ENCODE peak calls at places on chromosomes 5 and 9, in seven cellular contexts. N is uterus, D is NCI-H2029, U is T-helper 2 cell, K is caudate nucleus, Y is mesendoderm, V is stromal cell of bone marrow. M is an unnamed sample.

GRCh38 chr5:179788193-179788854 is 5.5 kb upstream of the LTC4S start:
- DNase-seq in K (no peak), D (no peak), V (no peak), N (no peak), U (no peak), Y (no peak), M (no peak)

GRCh38 chr5:52579391-52579790 is 208.3 kb upstream of the ITGA1 start:
- DNase-seq in N (no peak), Y (no peak), D (peak), K (no peak), U (no peak), V (no peak), M (no peak)

GRCh38 chr5:95241-95980 is 3.4 kb downstream of the PLEKHG4B start:
- DNase-seq in N (no peak), K (no peak), V (no peak), U (no peak), Y (no peak), D (no peak), M (no peak)

GRCh38 chr5:179914032-179914755 is 6.5 kb upstream of the TBC1D9B start:
- DNase-seq in U (no peak), K (no peak), V (peak), Y (peak), D (peak), N (no peak), M (no peak)

GRCh38 chr9:110214553-110214952 is 6.6 kb upstream of the C9orf152 start:
- DNase-seq in N (no peak), Y (no peak), U (no peak), K (no peak), V (no peak), D (no peak), M (no peak)

GRCh38 chr9:68651280-68651893 is 53.7 kb upstream of the PIP5K1B start:
- DNase-seq in D (no peak), U (peak), K (no peak), N (no peak), V (no peak), Y (no peak), M (no peak)

GRCh38 chr5:135211083-135211790 is 177.2 kb upstream of the PITX1 start:
- DNase-seq in N (no peak), Y (no peak), V (no peak), K (no peak), D (no peak), U (no peak), M (no peak)

GRCh38 chr5:55062039-55062779 is 38.2 kb downstream of the GZMK start:
- DNase-seq in V (no peak), Y (no peak), D (peak), U (peak), K (no peak), N (no peak), M (no peak)

GRCh38 chr9:112224401-112225289 is 49.5 kb upstream of the SUSD1 start:
- DNase-seq in V (peak), D (no peak), K (no peak), U (peak), Y (no peak), N (no peak), M (no peak)

GRCh38 chr5:74206571-74207550 is 433.7 kb downstream of the ENC1 start:
- DNase-seq in Y (no peak), U (no peak), N (peak), D (peak), V (peak), K (peak), M (no peak)

GRCh38 chr9:133104718-133105460 is 16.2 kb downstream of the RALGDS start:
- DNase-seq in U (no peak), Y (no peak), K (no peak), V (no peak), D (no peak), N (peak), M (no peak)

GRCh38 chr5:132487841-132488555 is 2.6 kb downstream of the IRF1 start:
- DNase-seq in N (peak), U (no peak), Y (no peak), K (no peak), V (no peak), D (no peak), M (no peak)

GRCh38 chr5:139696167-139696893 is 48.2 kb downstream of the CXXC5 start:
- DNase-seq in D (no peak), Y (no peak), V (no peak), K (no peak), N (no peak), U (no peak), M (no peak)

GRCh38 chr9:131320031-131320685 is 30.6 kb downstream of the PLPP7 start:
- DNase-seq in Y (no peak), D (no peak), N (no peak), K (no peak), U (no peak), V (no peak), M (no peak)

GRCh38 chr9:21450733-21451394 is 10.6 kb downstream of the IFNA1 start:
- DNase-seq in Y (peak), N (no peak), V (no peak), K (no peak), U (no peak), D (no peak), M (no peak)